ENCODE peak calls at places on chromosomes 7 and 10, in nine cellular contexts. U, G, A, S, F, R, K, B and Q are unnamed samples. For H3K4me1, the result is how much of the 10 kb centered on the place peaks cover.

GRCh38 chr7:45978010-45978681 is 57.1 kb upstream of the IGFBP3 start:
- DNase-seq in U (no peak), G (peak), A (no peak), S (no peak), F (no peak), R (no peak), K (no peak), B (peak), Q (peak)

GRCh38 chr7:150317748-150318444 is 5.3 kb upstream of the LRRC61 start:
- DNase-seq in U (no peak), G (no peak), A (no peak), S (no peak), F (peak), R (no peak), K (no peak), B (no peak), Q (no peak)

GRCh38 chr7:30147223-30147622 is 12.4 kb downstream of the MTURN start:
- DNase-seq in U (no peak), G (no peak), A (no peak), S (no peak), F (no peak), R (no peak), K (no peak), B (no peak), Q (no peak)

GRCh38 chr10:133329401-133330202 is 7.1 kb downstream of the CALY start:
- DNase-seq in U (peak), G (peak), A (peak), S (peak), F (peak), R (peak), K (no peak), B (no peak), Q (peak)

GRCh38 chr10:33257439-33257838 is 77.0 kb downstream of the NRP1 start:
- DNase-seq in U (no peak), G (peak), A (no peak), S (no peak), F (no peak), R (no peak), K (no peak), B (no peak), Q (no peak)

GRCh38 chr7:17781491-17782215 is 158.6 kb downstream of the SNX13 start:
- DNase-seq in U (no peak), G (no peak), A (no peak), S (no peak), F (no peak), R (no peak), K (no peak), B (no peak), Q (no peak)

GRCh38 chr7:115475774-115476407 is 554.0 kb downstream of the MDFIC start:
- DNase-seq in U (no peak), G (no peak), A (no peak), S (no peak), F (no peak), R (no peak), K (no peak), B (no peak), Q (no peak)

GRCh38 chr7:157397751-157398691 is 61.2 kb downstream of the DNAJB6 start:
- DNase-seq in U (peak), G (peak), A (peak), S (no peak), F (peak), R (peak), K (no peak), B (no peak), Q (no peak)

GRCh38 chr10:121628859-121629258 is 30.6 kb upstream of the FGFR2 start:
- DNase-seq in U (no peak), G (no peak), A (no peak), S (no peak), F (no peak), R (no peak), K (peak), B (no peak), Q (no peak)

GRCh38 chr10:121627810-121628209 is 29.6 kb upstream of the FGFR2 start:
- DNase-seq in U (peak), G (no peak), A (no peak), S (no peak), F (no peak), R (no peak), K (peak), B (no peak), Q (no peak)

GRCh38 chr10:121618906-121619305 is 20.7 kb upstream of the FGFR2 start:
- DNase-seq in U (no peak), G (no peak), A (no peak), S (no peak), F (no peak), R (no peak), K (peak), B (no peak), Q (no peak)

GRCh38 chr10:121624778-121625330 is 26.6 kb upstream of the FGFR2 start:
- DNase-seq in U (no peak), G (no peak), A (no peak), S (no peak), F (no peak), R (no peak), K (no peak), B (no peak), Q (no peak)
- TF ChIP-seq EP300 in U (no peak), G (no peak), A (no peak), S (no peak), F (no peak), R (no peak), K (no peak), B (no peak), Q (no peak)

DNA sequence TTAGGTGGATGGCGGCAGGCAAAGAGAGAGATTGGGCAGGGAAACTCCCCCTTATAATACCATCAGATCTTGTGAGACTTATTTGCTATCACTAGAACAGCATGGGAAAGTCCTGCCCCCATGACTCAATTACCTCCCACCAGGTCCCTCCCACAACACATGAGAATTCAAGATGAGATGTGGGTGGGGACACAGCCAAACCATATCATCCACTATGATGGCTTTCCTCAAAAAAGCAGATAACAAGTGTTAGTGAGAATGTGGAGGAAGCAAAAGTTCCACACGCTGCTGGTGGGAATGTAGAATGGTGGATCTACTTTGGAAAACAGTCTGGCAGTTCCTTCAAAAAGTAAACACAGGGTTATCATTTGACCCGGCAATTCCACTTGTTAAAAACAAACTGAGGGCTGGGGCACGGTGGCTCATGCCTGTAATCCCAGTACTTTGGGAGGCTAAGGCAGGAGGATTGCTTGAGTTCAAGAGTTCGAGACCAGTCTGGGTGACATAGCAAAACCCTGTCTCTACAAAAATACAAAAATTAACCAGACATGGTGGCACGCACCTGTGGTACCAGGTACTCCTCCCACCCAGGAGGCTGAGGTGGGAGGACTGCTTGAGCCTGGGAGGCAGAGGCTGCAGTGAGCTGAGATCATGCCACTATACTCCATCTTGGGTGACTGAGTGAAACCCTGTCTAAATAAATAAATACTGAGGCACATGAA is 161.4 kb upstream of the EEPD1 start:
- DNase-seq in U (no peak), G (no peak), A (no peak), S (no peak), F (no peak), R (no peak), K (no peak), B (no peak), Q (no peak)
- H3K4me1 ChIP-seq in U (under half), G (under half), A (under half), S (under half), F (under half), R (under half), K (under half), B (under half), Q (under half)

GRCh38 chr10:86693721-86694369 is 25.5 kb downstream of the LDB3 start:
- DNase-seq in U (no peak), G (peak), A (peak), S (peak), F (peak), R (peak), K (no peak), B (no peak), Q (no peak)
- TF ChIP-seq EP300 in U (no peak), G (no peak), A (no peak), S (no peak), F (no peak), R (no peak), K (no peak), B (no peak), Q (no peak)

GRCh38 chr7:139094596-139094995 is 14.9 kb downstream of the ZC3HAV1 start:
- DNase-seq in U (no peak), G (no peak), A (peak), S (no peak), F (no peak), R (no peak), K (no peak), B (no peak), Q (no peak)

GRCh38 chr7:139089118-139089517 is 20.4 kb downstream of the ZC3HAV1 start:
- DNase-seq in U (no peak), G (no peak), A (no peak), S (no peak), F (no peak), R (no peak), K (no peak), B (no peak), Q (no peak)

GRCh38 chr7:139092090-139092796 is 17.3 kb downstream of the ZC3HAV1 start:
- DNase-seq in U (no peak), G (no peak), A (no peak), S (no peak), F (no peak), R (no peak), K (no peak), B (no peak), Q (no peak)

GRCh38 chr7:139094030-139094429 is 15.5 kb downstream of the ZC3HAV1 start:
- DNase-seq in U (no peak), G (no peak), A (no peak), S (no peak), F (no peak), R (no peak), K (no peak), B (no peak), Q (no peak)

GRCh38 chr7:139091677-139091996 is 17.9 kb downstream of the ZC3HAV1 start:
- DNase-seq in U (no peak), G (no peak), A (no peak), S (no peak), F (no peak), R (no peak), K (no peak), B (no peak), Q (no peak)
- H3K4me1 ChIP-seq in U (under half), G (under half), A (under half), S (under half), F (under half), R (under half), K (under half), B (under half), Q (under half)

GRCh38 chr7:3518546-3518945 is 217.5 kb downstream of the SDK1 start:
- DNase-seq in U (no peak), G (no peak), A (no peak), S (no peak), F (no peak), R (no peak), K (no peak), B (no peak), Q (no peak)

GRCh38 chr7:3520206-3520605 is 219.2 kb downstream of the SDK1 start:
- DNase-seq in U (no peak), G (no peak), A (no peak), S (no peak), F (no peak), R (no peak), K (no peak), B (no peak), Q (no peak)

GRCh38 chr7:3517344-3517743 is 216.3 kb downstream of the SDK1 start:
- DNase-seq in U (no peak), G (no peak), A (no peak), S (no peak), F (no peak), R (no peak), K (no peak), B (no peak), Q (no peak)
- TF ChIP-seq EP300 in U (no peak), G (no peak), A (no peak), S (no peak), F (no peak), R (no peak), K (no peak), B (no peak), Q (no peak)